ENCODE peak calls at places on chromosomes 1 and 21, in six cellular contexts. G is hepatocyte; L is CD8-positive, alpha-beta memory T cell; R is GM23248; B is Caki2; H is hypothalamus. Y is an unnamed sample.

GRCh38 chr1:6971048-6971447 is 185.8 kb downstream of the CAMTA1 start:
- DNase-seq in G (no peak), L (no peak), R (peak), B (no peak), H (no peak), Y (no peak)

GRCh38 chr1:247409869-247410544 is 6.0 kb upstream of the NLRP3 start:
- DNase-seq in G (no peak), L (no peak), R (no peak), B (no peak), H (no peak), Y (no peak)

GRCh38 chr1:182174202-182174855 is 112.8 kb upstream of the ZNF648 start:
- DNase-seq in G (no peak), L (no peak), R (no peak), B (no peak), H (no peak), Y (no peak)

GRCh38 chr1:67532452-67533216 is 102.4 kb upstream of the SERBP1 start:
- DNase-seq in G (peak), L (no peak), R (peak), B (peak), H (peak), Y (peak)

GRCh38 chr1:177945943-177946650 is 23.8 kb downstream of the SEC16B start:
- DNase-seq in G (peak), L (no peak), R (peak), B (peak), H (peak), Y (peak)

GRCh38 chr1:66393586-66394334 is 140.2 kb upstream of the SGIP1 start:
- DNase-seq in G (no peak), L (no peak), R (no peak), B (no peak), H (no peak), Y (no peak)

GRCh38 chr1:33004628-33005027 is 32.1 kb downstream of the AK2 start:
- DNase-seq in G (no peak), L (no peak), R (peak), B (no peak), H (no peak), Y (no peak)

GRCh38 chr1:39003787-39004186 is 12.7 kb downstream of the AKIRIN1 start:
- DNase-seq in G (no peak), L (no peak), R (peak), B (no peak), H (no peak), Y (no peak)

GRCh38 chr1:209651148-209651547 is 1.1 kb downstream of the LAMB3 start:
- DNase-seq in G (peak), L (no peak), R (peak), B (peak), H (no peak), Y (peak)

GRCh38 chr21:41241341-41241740 is 73.4 kb downstream of the BACE2 start:
- DNase-seq in G (no peak), L (no peak), R (no peak), B (peak), H (no peak), Y (no peak)

GRCh38 chr1:23283660-23284602 is 60.2 kb downstream of the HNRNPR start:
- DNase-seq in G (no peak), L (no peak), R (peak), B (no peak), H (no peak), Y (peak)

GRCh38 chr1:95770596-95770995 is 536.6 kb downstream of the RWDD3 start:
- DNase-seq in G (no peak), L (no peak), R (no peak), B (no peak), H (no peak), Y (no peak)

GRCh38 chr1:244336232-244336899 is 115.3 kb downstream of the ADSS2 start:
- DNase-seq in G (no peak), L (no peak), R (no peak), B (no peak), H (no peak), Y (no peak)

GRCh38 chr1:114167226-114167625 is 13.6 kb upstream of the SYT6 start:
- DNase-seq in G (no peak), L (no peak), R (no peak), B (no peak), H (no peak), Y (no peak)

GRCh38 chr1:191592111-191592510 is 566.2 kb upstream of the RGS18 start:
- DNase-seq in G (no peak), L (no peak), R (no peak), B (no peak), H (no peak), Y (no peak)

GRCh38 chr21:26495283-26495849 is 77.7 kb downstream of the CYYR1 start:
- DNase-seq in G (no peak), L (no peak), R (no peak), B (no peak), H (no peak), Y (no peak)

GRCh38 chr1:205286335-205286950 is 35.1 kb downstream of the NUAK2 start:
- DNase-seq in G (no peak), L (peak), R (no peak), B (no peak), H (no peak), Y (no peak)

GRCh38 chr1:231337043-231337471 is 595 bp downstream of the EXOC8 start:
- DNase-seq in G (no peak), L (no peak), R (no peak), B (no peak), H (no peak), Y (no peak)

GRCh38 chr1:197915797-197916686 is 1.1 kb upstream of the LHX9 start:
- DNase-seq in G (peak), L (no peak), R (peak), B (peak), H (no peak), Y (peak)

GRCh38 chr1:230368363-230368762 is 57.8 kb downstream of the PGBD5 start:
- DNase-seq in G (no peak), L (no peak), R (peak), B (no peak), H (no peak), Y (no peak)

GRCh38 chr1:236168716-236169429 is 26.5 kb downstream of the GPR137B start:
- DNase-seq in G (peak), L (no peak), R (peak), B (peak), H (no peak), Y (peak)

GRCh38 chr1:33578557-33579448 is 106.4 kb downstream of the ZSCAN20 start:
- DNase-seq in G (no peak), L (no peak), R (no peak), B (no peak), H (no peak), Y (no peak)

GRCh38 chr1:17878837-17879236 is 123.7 kb downstream of the ACTL8 start:
- DNase-seq in G (no peak), L (no peak), R (peak), B (no peak), H (no peak), Y (peak)

GRCh38 chr1:27561126-27561899 is 42.6 kb downstream of the AHDC1 start:
- DNase-seq in G (no peak), L (no peak), R (no peak), B (no peak), H (no peak), Y (no peak)

GRCh38 chr21:26881504-26882228 is 36.5 kb upstream of the ADAMTS1 start:
- DNase-seq in G (no peak), L (no peak), R (peak), B (peak), H (no peak), Y (peak)

GRCh38 chr21:42539931-42540343 is 26.3 kb downstream of the SLC37A1 start:
- DNase-seq in G (no peak), L (no peak), R (peak), B (no peak), H (no peak), Y (peak)

GRCh38 chr1:169326644-169327316 is 40.8 kb downstream of the NME7 start:
- DNase-seq in G (no peak), L (no peak), R (peak), B (peak), H (no peak), Y (peak)

GRCh38 chr1:33410091-33410701 is 20.7 kb downstream of the PHC2 start:
- DNase-seq in G (no peak), L (no peak), R (peak), B (no peak), H (peak), Y (no peak)

Y was measured in ACHN.